ENCODE peak calls at places on chromosome 20, in four cellular contexts. One of them, this sample, is unnamed.

GRCh38 chr20:57573176-57573575 is 12.3 kb downstream of the PCK1 start:
- DNase-seq in HepG2: no peak
- DNase-seq in body of pancreas: no peak
- DNase-seq in A549: no peak
- DNase-seq in this sample: no peak

GRCh38 chr20:2890743-2891142 is 17.5 kb downstream of the PTPRA start:
- DNase-seq in HepG2: no peak
- DNase-seq in body of pancreas: no peak
- DNase-seq in A549: no peak
- DNase-seq in this sample: no peak

GRCh38 chr20:38226553-38226952 is 34.0 kb downstream of the KIAA1755 start:
- DNase-seq in HepG2: no peak
- DNase-seq in body of pancreas: no peak
- DNase-seq in A549: no peak
- DNase-seq in this sample: peak; percentile 5

GRCh38 chr20:46130534-46130933 is 12.4 kb downstream of the CD40 start:
- DNase-seq in HepG2: no peak
- DNase-seq in body of pancreas: no peak
- DNase-seq in A549: no peak
- DNase-seq in this sample: no peak

GRCh38 chr20:49283703-49284625 is 6.1 kb upstream of the ZNFX1 start:
- DNase-seq in HepG2: peak; percentile 48
- DNase-seq in body of pancreas: no peak
- DNase-seq in A549: no peak
- DNase-seq in this sample: no peak

GRCh38 chr20:50048420-50049166 is 64.4 kb downstream of the UBE2V1 start:
- DNase-seq in HepG2: no peak
- DNase-seq in body of pancreas: no peak
- DNase-seq in A549: no peak
- DNase-seq in this sample: no peak

GRCh38 chr20:55155360-55155759 is 680.0 kb downstream of the DOK5 start:
- DNase-seq in HepG2: no peak
- DNase-seq in body of pancreas: no peak
- DNase-seq in A549: no peak
- DNase-seq in this sample: no peak

GRCh38 chr20:2838847-2839671 is 1.4 kb downstream of the PCED1A start:
- DNase-seq in HepG2: no peak
- DNase-seq in body of pancreas: no peak
- DNase-seq in A549: no peak
- DNase-seq in this sample: no peak

GRCh38 chr20:36687850-36688249 is 41.9 kb upstream of the SLA2 start:
- DNase-seq in HepG2: no peak
- DNase-seq in body of pancreas: no peak
- DNase-seq in A549: no peak
- DNase-seq in this sample: no peak

GRCh38 chr20:57870597-57871236 is 160.9 kb upstream of the PMEPA1 start:
- DNase-seq in HepG2: no peak
- DNase-seq in body of pancreas: no peak
- DNase-seq in A549: no peak
- DNase-seq in this sample: no peak

GRCh38 chr20:31710423-31711250 is 12.0 kb downstream of the BCL2L1 start:
- DNase-seq in HepG2: no peak
- DNase-seq in body of pancreas: peak; percentile 72
- DNase-seq in A549: no peak
- DNase-seq in this sample: peak; percentile 69
- H3K4me1 ChIP-seq in HepG2: peaks cover 99% of the 10 kb centered on the region
- H3K4me1 ChIP-seq in body of pancreas: peaks cover 94% of the 10 kb centered on the region
- H3K4me1 ChIP-seq in A549: peaks cover 96% of the 10 kb centered on the region
- H3K4me1 ChIP-seq in this sample: peaks cover 100% of the 10 kb centered on the region

GRCh38 chr20:5827098-5827853 is 77.1 kb downstream of the SHLD1 start:
- DNase-seq in HepG2: no peak
- DNase-seq in body of pancreas: peak; percentile 77
- DNase-seq in A549: no peak
- DNase-seq in this sample: no peak

GRCh38 chr20:5825136-5825719 is 75.0 kb downstream of the SHLD1 start:
- DNase-seq in HepG2: no peak
- DNase-seq in body of pancreas: no peak
- DNase-seq in A549: no peak
- DNase-seq in this sample: no peak

GRCh38 chr20:5831539-5832237 is 81.5 kb downstream of the SHLD1 start:
- DNase-seq in HepG2: peak; percentile 70
- DNase-seq in body of pancreas: no peak
- DNase-seq in A549: no peak
- DNase-seq in this sample: no peak

GRCh38 chr20:5829241-5829809 is 79.1 kb downstream of the SHLD1 start:
- DNase-seq in HepG2: no peak
- DNase-seq in body of pancreas: no peak
- DNase-seq in A549: no peak
- DNase-seq in this sample: no peak

GRCh38 chr20:5827861-5828260 is 77.7 kb downstream of the SHLD1 start:
- DNase-seq in HepG2: no peak
- DNase-seq in body of pancreas: no peak
- DNase-seq in A549: no peak
- DNase-seq in this sample: no peak
- TF ChIP-seq CTCF in HepG2: no peak
- TF ChIP-seq CTCF in body of pancreas: no peak
- TF ChIP-seq CTCF in A549: no peak
- TF ChIP-seq CTCF in this sample: no peak

DNA sequence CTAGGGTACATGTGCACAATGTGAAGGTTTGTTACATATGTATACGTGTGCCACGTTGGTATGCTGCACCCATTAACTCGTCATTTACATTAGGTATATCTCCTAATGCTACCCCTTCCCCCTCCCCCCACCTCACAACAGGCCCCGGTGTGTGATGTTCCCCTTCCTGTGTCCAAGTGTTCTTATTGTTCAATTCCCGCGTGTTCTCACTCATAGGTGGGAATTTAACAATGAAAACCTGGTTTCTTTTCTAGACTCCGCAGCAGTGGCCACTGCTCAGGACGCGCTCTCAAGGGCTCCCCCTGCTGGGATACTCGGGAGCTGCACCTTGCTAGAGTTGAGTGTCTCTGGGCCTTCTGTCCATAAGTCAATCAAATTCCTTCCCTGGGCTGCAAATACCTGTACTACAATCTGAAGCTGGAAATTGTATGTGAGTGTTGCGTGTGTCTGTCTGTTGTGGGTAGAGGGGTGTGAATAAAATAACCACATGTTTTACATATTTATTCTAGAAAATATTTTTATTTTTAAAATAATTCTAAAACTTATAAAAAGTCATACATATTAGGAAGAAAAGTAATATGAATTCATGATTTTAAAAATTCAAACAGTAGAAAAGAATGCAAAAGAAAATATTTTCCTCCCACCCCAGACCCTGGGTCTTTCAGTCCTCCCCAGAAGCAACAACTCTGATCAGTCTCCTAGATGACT is 8.2 kb upstream of the CEP250 start:
- DNase-seq in HepG2: peak; percentile 92
- DNase-seq in body of pancreas: peak; percentile 85
- DNase-seq in A549: peak; percentile 77
- DNase-seq in this sample: peak; percentile 81
- H3K4me3 ChIP-seq in HepG2: peak overlapping the region; percentile 55
- H3K4me3 ChIP-seq in body of pancreas: no peak overlapping the region
- H3K4me3 ChIP-seq in A549: peak overlapping the region; percentile 38
- H3K4me3 ChIP-seq in this sample: peak overlapping the region; percentile 28

GRCh38 chr20:17676378-17676759 is 5.7 kb downstream of the RRBP1 start:
- DNase-seq in HepG2: no peak
- DNase-seq in body of pancreas: no peak
- DNase-seq in A549: no peak
- DNase-seq in this sample: no peak
- H3K4me1 ChIP-seq in HepG2: peaks cover 84% of the 10 kb centered on the region
- H3K4me1 ChIP-seq in body of pancreas: peaks cover 89% of the 10 kb centered on the region
- H3K4me1 ChIP-seq in A549: peaks cover 24% of the 10 kb centered on the region
- H3K4me1 ChIP-seq in this sample: peaks cover 14% of the 10 kb centered on the region

GRCh38 chr20:63017826-63018411 is 11.2 kb upstream of the BHLHE23 start:
- DNase-seq in HepG2: no peak
- DNase-seq in body of pancreas: no peak
- DNase-seq in A549: no peak
- DNase-seq in this sample: no peak
- TF ChIP-seq CTCF in HepG2: no peak
- TF ChIP-seq CTCF in body of pancreas: no peak
- TF ChIP-seq CTCF in A549: no peak
- TF ChIP-seq CTCF in this sample: no peak

GRCh38 chr20:19211252-19211651 is 1.2 kb upstream of the SLC24A3 start:
- DNase-seq in HepG2: no peak
- DNase-seq in body of pancreas: no peak
- DNase-seq in A549: no peak
- DNase-seq in this sample: no peak
- H3K4me3 ChIP-seq in HepG2: no peak overlapping the region
- H3K4me3 ChIP-seq in body of pancreas: no peak overlapping the region
- H3K4me3 ChIP-seq in A549: no peak overlapping the region
- H3K4me3 ChIP-seq in this sample: no peak overlapping the region

GRCh38 chr20:43727980-43728590 is 1.3 kb upstream of the GTSF1L start:
- DNase-seq in HepG2: peak; percentile 52
- DNase-seq in body of pancreas: no peak
- DNase-seq in A549: no peak
- DNase-seq in this sample: no peak
- H3K4me1 ChIP-seq in HepG2: peaks cover 46% of the 10 kb centered on the region
- H3K4me1 ChIP-seq in body of pancreas: no peaks in the 10 kb centered on the region
- H3K4me1 ChIP-seq in A549: no peaks in the 10 kb centered on the region
- H3K4me1 ChIP-seq in this sample: no peaks in the 10 kb centered on the region

GRCh38 chr20:62570403-62570802 is 71.9 kb upstream of the SLCO4A1 start:
- DNase-seq in HepG2: no peak
- DNase-seq in body of pancreas: no peak
- DNase-seq in A549: no peak
- DNase-seq in this sample: no peak

GRCh38 chr20:62569615-62570014 is 72.7 kb upstream of the SLCO4A1 start:
- DNase-seq in HepG2: no peak
- DNase-seq in body of pancreas: no peak
- DNase-seq in A549: no peak
- DNase-seq in this sample: no peak

GRCh38 chr20:62570897-62571666 is 71.2 kb upstream of the SLCO4A1 start:
- DNase-seq in HepG2: no peak
- DNase-seq in body of pancreas: no peak
- DNase-seq in A549: no peak
- DNase-seq in this sample: no peak

GRCh38 chr20:62572980-62573379 is 69.3 kb upstream of the SLCO4A1 start:
- DNase-seq in HepG2: no peak
- DNase-seq in body of pancreas: no peak
- DNase-seq in A549: no peak
- DNase-seq in this sample: no peak

DNA sequence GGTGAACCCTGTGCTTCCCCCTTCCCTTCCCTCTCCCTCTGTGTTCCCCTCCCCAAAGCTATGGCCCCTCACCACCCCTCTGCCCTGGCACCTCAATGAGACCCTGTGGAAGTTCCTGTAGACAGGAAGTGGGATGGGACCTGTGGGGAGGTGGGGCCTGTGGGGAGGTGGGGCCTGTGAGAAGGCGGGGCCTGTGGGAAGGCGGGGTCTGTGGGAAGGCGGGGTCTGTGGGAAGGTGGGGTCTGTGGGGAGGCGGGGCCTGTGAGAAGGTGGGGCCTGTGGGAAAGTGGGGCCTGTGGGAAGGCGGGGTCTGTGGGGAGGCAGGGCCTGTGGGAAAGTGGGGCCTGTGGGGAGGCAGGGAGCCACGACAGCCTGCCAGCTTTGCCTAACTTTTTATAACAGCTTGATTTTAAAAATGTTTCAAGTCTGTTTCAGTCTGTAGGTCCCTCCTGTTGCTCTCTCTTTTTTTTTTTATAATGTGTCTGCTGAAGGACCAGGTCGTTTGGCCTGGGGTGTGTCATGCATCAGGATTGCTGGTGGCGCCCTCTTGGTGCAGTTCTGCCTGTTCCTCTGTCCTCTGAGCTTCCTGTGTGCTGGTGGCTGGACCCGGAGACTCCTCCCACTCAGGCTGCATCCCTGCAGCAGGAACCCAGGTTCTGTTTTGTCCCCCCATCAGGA is 70.5 kb upstream of the SLCO4A1 start:
- DNase-seq in HepG2: peak; percentile 41
- DNase-seq in body of pancreas: no peak
- DNase-seq in A549: no peak
- DNase-seq in this sample: no peak
- TF ChIP-seq CTCF in HepG2: peak; percentile 47
- TF ChIP-seq CTCF in body of pancreas: no peak
- TF ChIP-seq CTCF in A549: no peak
- TF ChIP-seq CTCF in this sample: no peak

GRCh38 chr20:17972121-17972520 is 3.3 kb downstream of the MGME1 start:
- DNase-seq in HepG2: no peak
- DNase-seq in body of pancreas: no peak
- DNase-seq in A549: no peak
- DNase-seq in this sample: no peak
- H3K4me3 ChIP-seq in HepG2: peak overlapping the region; percentile 89
- H3K4me3 ChIP-seq in body of pancreas: no peak overlapping the region
- H3K4me3 ChIP-seq in A549: peak overlapping the region; percentile 79
- H3K4me3 ChIP-seq in this sample: no peak overlapping the region

This sample was measured in left lung.